ENCODE peak calls at places on chromosomes 7 and 10, in seven cellular contexts. Y is mesendoderm, Q is IMR-90, I is H9, G is mesenchymal stem cell, J is trophoblast cell, U is H1. E is an unnamed sample.
A peak's percentile ranks its signal among the peaks of the same experiment; 100 is the strongest.

GRCh38 chr10:73838008-73838567 is 26.7 kb upstream of the NDST2 start:
- DNase-seq in Y (no peak), Q (no peak), I (no peak), G (no peak), J (no peak), U (no peak), E (no peak)

GRCh38 chr7:17963281-17963680 is 23.0 kb upstream of the SNX13 start:
- DNase-seq in Y (no peak), Q (peak; percentile 64), I (no peak), G (peak; percentile 56), J (peak; percentile 63), U (no peak), E (no peak)

GRCh38 chr10:555682-556350 is 133.7 kb downstream of the DIP2C start:
- DNase-seq in Y (no peak), Q (no peak), I (no peak), G (no peak), J (no peak), U (no peak), E (no peak)

GRCh38 chr7:6460990-6461584 is 13.3 kb upstream of the DAGLB start:
- DNase-seq in Y (no peak), Q (no peak), I (no peak), G (no peak), J (no peak), U (no peak), E (no peak)

GRCh38 chr10:15182541-15183207 is 14.2 kb upstream of the NMT2 start:
- DNase-seq in Y (no peak), Q (peak; percentile 58), I (no peak), G (peak; percentile 62), J (no peak), U (no peak), E (no peak)

GRCh38 chr10:13745271-13745670 is 158.5 kb downstream of the PRPF18 start:
- DNase-seq in Y (no peak), Q (no peak), I (no peak), G (no peak), J (no peak), U (no peak), E (no peak)

GRCh38 chr10:88392222-88392621 is 190.9 kb downstream of the RNLS start:
- DNase-seq in Y (no peak), Q (no peak), I (no peak), G (no peak), J (no peak), U (no peak), E (no peak)

GRCh38 chr7:101108330-101108857 is 18.5 kb upstream of the SERPINE1 start:
- DNase-seq in Y (no peak), Q (no peak), I (no peak), G (peak; percentile 58), J (peak; percentile 78), U (no peak), E (peak; percentile 39)

GRCh38 chr7:7100432-7100849 is 81.9 kb upstream of the C1GALT1 start:
- DNase-seq in Y (peak; percentile 99), Q (no peak), I (peak; percentile 83), G (peak; percentile 49), J (peak; percentile 54), U (peak; percentile 58), E (peak; percentile 41)

GRCh38 chr7:47210283-47210854 is 371.5 kb downstream of the TNS3 start:
- DNase-seq in Y (no peak), Q (no peak), I (no peak), G (no peak), J (no peak), U (no peak), E (no peak)

GRCh38 chr7:52017802-52018679 is 701.4 kb upstream of the COBL start:
- DNase-seq in Y (peak; percentile 86), Q (no peak), I (peak; percentile 82), G (peak; percentile 7), J (peak; percentile 56), U (peak; percentile 83), E (peak; percentile 63)

GRCh38 chr10:110774069-110775021 is 97.4 kb upstream of the PDCD4 start:
- DNase-seq in Y (no peak), Q (peak; percentile 70), I (no peak), G (peak; percentile 33), J (peak; percentile 74), U (no peak), E (no peak)

GRCh38 chr10:102729090-102730026 is 14.4 kb upstream of the WBP1L start:
- DNase-seq in Y (peak; percentile 86), Q (peak; percentile 73), I (peak; percentile 88), G (peak; percentile 82), J (peak; percentile 89), U (peak; percentile 97), E (peak; percentile 73)

GRCh38 chr10:131211965-131212619 is 99.4 kb downstream of the TCERG1L start:
- DNase-seq in Y (no peak), Q (no peak), I (peak; percentile 5), G (no peak), J (no peak), U (no peak), E (no peak)

GRCh38 chr7:77383333-77383740 is 32.8 kb downstream of the GSAP start:
- DNase-seq in Y (no peak), Q (peak; percentile 22), I (no peak), G (peak; percentile 42), J (no peak), U (no peak), E (no peak)

GRCh38 chr10:61068471-61068870 is 124.5 kb upstream of the RHOBTB1 start:
- DNase-seq in Y (no peak), Q (no peak), I (no peak), G (peak; percentile 38), J (no peak), U (no peak), E (no peak)

GRCh38 chr7:151756866-151757265 is 120.0 kb downstream of the PRKAG2 start:
- DNase-seq in Y (no peak), Q (no peak), I (no peak), G (no peak), J (no peak), U (no peak), E (no peak)

GRCh38 chr7:46147871-46148270 is 226.8 kb upstream of the IGFBP3 start:
- DNase-seq in Y (no peak), Q (no peak), I (no peak), G (no peak), J (no peak), U (no peak), E (no peak)

GRCh38 chr7:11831383-11831726 is 643 bp downstream of the THSD7A start:
- DNase-seq in Y (no peak), Q (no peak), I (no peak), G (peak; percentile 39), J (peak; percentile 32), U (no peak), E (no peak)

GRCh38 chr10:110840225-110840922 is 31.4 kb upstream of the PDCD4 start:
- DNase-seq in Y (no peak), Q (no peak), I (no peak), G (no peak), J (no peak), U (no peak), E (no peak)

GRCh38 chr7:100726998-100727761 is 6.2 kb upstream of the ZAN start:
- DNase-seq in Y (no peak), Q (peak; percentile 61), I (no peak), G (peak; percentile 51), J (peak; percentile 31), U (no peak), E (no peak)

GRCh38 chr10:110501142-110501937 is 3.6 kb downstream of the DUSP5 start:
- DNase-seq in Y (peak; percentile 96), Q (peak; percentile 95), I (peak; percentile 87), G (peak; percentile 97), J (peak; percentile 53), U (peak; percentile 54), E (no peak)

GRCh38 chr10:113945075-113945686 is 90.7 kb downstream of the NHLRC2 start:
- DNase-seq in Y (peak; percentile 53), Q (peak; percentile 70), I (no peak), G (peak; percentile 61), J (no peak), U (no peak), E (no peak)

GRCh38 chr10:118500477-118501104 is 94.9 kb downstream of the PRLHR start:
- DNase-seq in Y (no peak), Q (no peak), I (no peak), G (no peak), J (no peak), U (no peak), E (no peak)
- H3K23ac ChIP-seq in Y (no peak overlapping the region), Q (no peak overlapping the region), I (no peak overlapping the region), G (no peak overlapping the region), J (no peak overlapping the region), U (no peak overlapping the region), E (no peak overlapping the region)

DNA sequence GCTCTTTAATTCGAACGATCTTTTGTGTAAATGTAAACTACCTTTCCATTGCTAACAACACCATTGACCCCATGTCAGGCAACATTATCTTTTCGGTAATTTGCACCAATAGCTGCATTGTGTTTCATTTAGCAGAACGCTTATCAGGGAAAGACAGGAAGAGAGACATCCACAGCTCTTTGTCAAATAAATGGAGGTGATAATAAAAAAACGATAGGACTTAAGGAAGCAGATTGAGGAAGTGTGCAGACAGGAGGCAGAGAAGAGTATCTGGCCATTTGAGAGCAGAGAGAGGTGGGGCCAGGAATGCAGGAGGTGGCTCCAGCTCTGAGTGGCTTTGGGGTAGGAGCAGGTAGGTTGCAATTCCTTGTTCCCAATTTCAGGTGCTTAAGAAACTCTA is 37.5 kb upstream of the ADARB2 start:
- DNase-seq in Y (peak; percentile 92), Q (no peak), I (peak; percentile 72), G (no peak), J (no peak), U (no peak), E (no peak)
- H3K23ac ChIP-seq in Y (no peak overlapping the region), Q (no peak overlapping the region), I (no peak overlapping the region), G (no peak overlapping the region), J (no peak overlapping the region), U (no peak overlapping the region), E (no peak overlapping the region)

DNA sequence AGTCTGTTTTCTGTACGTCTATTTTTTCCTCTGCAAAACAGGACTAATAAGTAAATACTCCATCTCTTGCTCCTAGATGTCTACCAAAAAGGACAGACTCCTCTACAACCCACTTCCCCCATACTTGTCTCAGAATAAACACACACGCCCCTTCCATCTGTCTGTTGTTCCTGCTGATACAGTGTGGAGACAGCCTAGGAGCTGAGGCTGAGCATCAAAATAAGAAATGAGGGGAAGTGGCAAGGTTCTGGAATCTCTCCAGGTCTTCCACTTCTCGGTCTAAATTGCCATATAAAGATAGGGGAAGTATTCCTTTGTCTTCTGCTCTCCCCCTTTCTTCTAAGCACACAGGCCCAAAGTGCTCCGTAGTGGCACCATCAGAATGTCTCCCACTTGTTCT is 30.7 kb upstream of the VSIR start:
- DNase-seq in Y (no peak), Q (no peak), I (no peak), G (no peak), J (no peak), U (no peak), E (no peak)
- H3K23ac ChIP-seq in Y (no peak overlapping the region), Q (no peak overlapping the region), I (no peak overlapping the region), G (no peak overlapping the region), J (no peak overlapping the region), U (no peak overlapping the region), E (no peak overlapping the region)

DNA sequence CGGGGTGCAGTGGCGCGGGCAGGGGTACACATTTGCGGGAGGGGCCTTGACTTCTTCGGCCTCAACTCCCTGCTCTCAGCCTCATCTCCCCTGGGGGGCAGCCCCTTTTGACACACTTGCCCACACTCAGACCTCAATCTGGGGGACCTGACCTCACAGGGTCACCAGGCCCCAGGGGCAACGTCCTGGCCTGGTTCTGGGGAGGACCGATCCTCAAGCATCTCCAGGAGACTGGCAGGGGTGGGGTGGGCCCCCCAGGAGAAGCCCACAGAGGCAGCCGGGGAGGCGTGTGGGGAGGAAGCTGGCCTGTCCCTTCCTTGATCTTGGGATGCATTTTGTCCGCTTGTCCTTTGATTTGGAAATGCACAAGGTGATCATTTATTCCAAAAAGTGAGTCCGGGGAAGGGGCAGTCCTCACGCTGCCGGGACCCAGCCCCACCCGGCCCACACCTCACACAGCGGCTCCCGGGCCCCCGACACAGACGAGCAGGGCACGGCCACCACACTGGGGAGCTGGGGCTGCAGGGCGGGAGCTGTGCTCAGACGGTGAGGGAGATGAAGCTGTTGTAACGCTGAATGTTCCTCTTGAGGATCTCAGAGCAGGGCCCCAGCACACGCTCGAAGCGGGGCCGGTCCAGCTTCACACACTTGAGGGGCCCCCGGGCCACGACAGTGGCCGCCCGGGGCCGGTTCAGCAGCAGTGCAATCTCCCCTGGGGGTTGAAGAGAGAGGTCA is 30.4 kb upstream of the PDGFA start:
- DNase-seq in Y (no peak), Q (no peak), I (no peak), G (no peak), J (no peak), U (no peak), E (no peak)
- H3K23ac ChIP-seq in Y (no peak overlapping the region), Q (no peak overlapping the region), I (no peak overlapping the region), G (no peak overlapping the region), J (no peak overlapping the region), U (no peak overlapping the region), E (no peak overlapping the region)